ENCODE peak calls at places on chromosomes 12 and 14, in six cellular contexts. One of them, this sample, is unnamed.

GRCh38 chr14:94174622-94175402 is 690 bp downstream of the PPP4R4 start:
- DNase-seq in mesendoderm: peak
- DNase-seq in H1: no peak
- DNase-seq in IMR-90: no peak
- DNase-seq in mesenchymal stem cell: no peak
- DNase-seq in trophoblast cell: no peak
- DNase-seq in this sample: peak

GRCh38 chr14:95303107-95303506 is 16.6 kb downstream of the CLMN start:
- DNase-seq in IMR-90: no peak
- DNase-seq in H1: no peak
- DNase-seq in trophoblast cell: no peak
- DNase-seq in mesenchymal stem cell: no peak
- DNase-seq in mesendoderm: no peak
- DNase-seq in this sample: no peak

GRCh38 chr12:25728196-25728595 is 175.1 kb upstream of the LMNTD1 start:
- DNase-seq in H1: no peak
- DNase-seq in IMR-90: no peak
- DNase-seq in mesendoderm: no peak
- DNase-seq in trophoblast cell: no peak
- DNase-seq in mesenchymal stem cell: no peak
- DNase-seq in this sample: no peak

GRCh38 chr14:65156568-65157366 is 54.5 kb upstream of the MAX start:
- DNase-seq in H1: no peak
- DNase-seq in trophoblast cell: peak
- DNase-seq in mesendoderm: no peak
- DNase-seq in IMR-90: peak
- DNase-seq in mesenchymal stem cell: peak
- DNase-seq in this sample: no peak

GRCh38 chr12:2528001-2528400 is 266.8 kb upstream of the FKBP4 start:
- DNase-seq in trophoblast cell: no peak
- DNase-seq in IMR-90: no peak
- DNase-seq in mesenchymal stem cell: no peak
- DNase-seq in mesendoderm: no peak
- DNase-seq in H1: no peak
- DNase-seq in this sample: no peak

GRCh38 chr12:75564821-75565220 is 53.4 kb upstream of the KRR1 start:
- DNase-seq in IMR-90: no peak
- DNase-seq in mesenchymal stem cell: no peak
- DNase-seq in mesendoderm: no peak
- DNase-seq in trophoblast cell: no peak
- DNase-seq in H1: no peak
- DNase-seq in this sample: no peak

GRCh38 chr12:125470838-125471775 is 405.9 kb downstream of the AACS start:
- DNase-seq in IMR-90: no peak
- DNase-seq in mesenchymal stem cell: no peak
- DNase-seq in mesendoderm: no peak
- DNase-seq in H1: no peak
- DNase-seq in trophoblast cell: no peak
- DNase-seq in this sample: no peak

GRCh38 chr14:50657753-50658152 is 10.4 kb downstream of the SAV1 start:
- DNase-seq in mesendoderm: no peak
- DNase-seq in mesenchymal stem cell: no peak
- DNase-seq in IMR-90: no peak
- DNase-seq in H1: no peak
- DNase-seq in trophoblast cell: no peak
- DNase-seq in this sample: no peak

GRCh38 chr12:49939707-49940106 is 10.8 kb upstream of the AQP2 start:
- DNase-seq in IMR-90: no peak
- DNase-seq in trophoblast cell: no peak
- DNase-seq in H1: no peak
- DNase-seq in mesenchymal stem cell: no peak
- DNase-seq in mesendoderm: no peak
- DNase-seq in this sample: no peak

GRCh38 chr12:25694072-25694471 is 141.0 kb upstream of the LMNTD1 start:
- DNase-seq in H1: no peak
- DNase-seq in trophoblast cell: peak
- DNase-seq in mesendoderm: no peak
- DNase-seq in mesenchymal stem cell: peak
- DNase-seq in IMR-90: peak
- DNase-seq in this sample: no peak

GRCh38 chr12:115437061-115437567 is 753.1 kb upstream of the TBX3 start:
- DNase-seq in H1: no peak
- DNase-seq in mesendoderm: no peak
- DNase-seq in IMR-90: no peak
- DNase-seq in mesenchymal stem cell: no peak
- DNase-seq in trophoblast cell: no peak
- DNase-seq in this sample: no peak

GRCh38 chr12:119061208-119061796 is 80.0 kb downstream of the SRRM4 start:
- DNase-seq in mesenchymal stem cell: peak
- DNase-seq in H1: peak
- DNase-seq in IMR-90: peak
- DNase-seq in mesendoderm: peak
- DNase-seq in trophoblast cell: peak
- DNase-seq in this sample: peak

GRCh38 chr12:122096591-122097149 is 18.1 kb downstream of the MLXIP start:
- DNase-seq in mesendoderm: no peak
- DNase-seq in trophoblast cell: peak
- DNase-seq in IMR-90: peak
- DNase-seq in H1: no peak
- DNase-seq in mesenchymal stem cell: no peak
- DNase-seq in this sample: no peak

GRCh38 chr14:49598479-49599301 is at the start of gene LRR1:
- DNase-seq in trophoblast cell: peak
- DNase-seq in mesendoderm: peak
- DNase-seq in H1: no peak
- DNase-seq in IMR-90: peak
- DNase-seq in mesenchymal stem cell: peak
- DNase-seq in this sample: peak

GRCh38 chr14:88542857-88543795 is 11.7 kb downstream of the PTPN21 start:
- DNase-seq in IMR-90: no peak
- DNase-seq in trophoblast cell: peak
- DNase-seq in H1: no peak
- DNase-seq in mesendoderm: no peak
- DNase-seq in mesenchymal stem cell: no peak
- DNase-seq in this sample: no peak

GRCh38 chr14:69014829-69015259 is 35.7 kb upstream of the ACTN1 start:
- DNase-seq in trophoblast cell: no peak
- DNase-seq in IMR-90: peak
- DNase-seq in mesenchymal stem cell: peak
- DNase-seq in mesendoderm: no peak
- DNase-seq in H1: no peak
- DNase-seq in this sample: no peak

GRCh38 chr14:59510001-59510400 is 25.7 kb downstream of the JKAMP start:
- DNase-seq in mesenchymal stem cell: no peak
- DNase-seq in trophoblast cell: no peak
- DNase-seq in IMR-90: peak
- DNase-seq in H1: no peak
- DNase-seq in mesendoderm: no peak
- DNase-seq in this sample: no peak

GRCh38 chr12:119266963-119267362 is 67.6 kb upstream of the CCDC60 start:
- DNase-seq in IMR-90: no peak
- DNase-seq in H1: no peak
- DNase-seq in mesendoderm: no peak
- DNase-seq in trophoblast cell: no peak
- DNase-seq in mesenchymal stem cell: no peak
- DNase-seq in this sample: no peak

GRCh38 chr12:80805106-80805505 is 88.4 kb downstream of the MYF5 start:
- DNase-seq in mesenchymal stem cell: no peak
- DNase-seq in H1: no peak
- DNase-seq in IMR-90: peak
- DNase-seq in trophoblast cell: no peak
- DNase-seq in mesendoderm: no peak
- DNase-seq in this sample: no peak

GRCh38 chr14:102323102-102323501 is 3.6 kb downstream of the ZNF839 start:
- DNase-seq in mesenchymal stem cell: peak
- DNase-seq in mesendoderm: peak
- DNase-seq in IMR-90: peak
- DNase-seq in H1: no peak
- DNase-seq in trophoblast cell: peak
- DNase-seq in this sample: no peak

GRCh38 chr12:24795699-24796385 is 153.1 kb downstream of the BCAT1 start:
- DNase-seq in mesenchymal stem cell: peak
- DNase-seq in H1: no peak
- DNase-seq in trophoblast cell: no peak
- DNase-seq in IMR-90: no peak
- DNase-seq in mesendoderm: no peak
- DNase-seq in this sample: no peak

GRCh38 chr14:72921396-72921795 is 4.9 kb upstream of the DCAF4 start:
- DNase-seq in mesendoderm: no peak
- DNase-seq in IMR-90: peak
- DNase-seq in H1: no peak
- DNase-seq in trophoblast cell: no peak
- DNase-seq in mesenchymal stem cell: no peak
- DNase-seq in this sample: no peak

GRCh38 chr12:69514111-69514510 is 43.9 kb downstream of the FRS2 start:
- DNase-seq in mesenchymal stem cell: no peak
- DNase-seq in IMR-90: no peak
- DNase-seq in H1: no peak
- DNase-seq in trophoblast cell: no peak
- DNase-seq in mesendoderm: no peak
- DNase-seq in this sample: no peak

GRCh38 chr14:27315477-27315876 is 717.6 kb upstream of the NOVA1 start:
- DNase-seq in IMR-90: no peak
- DNase-seq in mesenchymal stem cell: no peak
- DNase-seq in H1: no peak
- DNase-seq in trophoblast cell: no peak
- DNase-seq in mesendoderm: no peak
- DNase-seq in this sample: no peak

GRCh38 chr12:108930756-108931155 is 50.9 kb downstream of the DAO start:
- DNase-seq in IMR-90: no peak
- DNase-seq in H1: no peak
- DNase-seq in mesendoderm: no peak
- DNase-seq in trophoblast cell: no peak
- DNase-seq in mesenchymal stem cell: no peak
- DNase-seq in this sample: no peak

GRCh38 chr12:64220046-64220445 is 2.0 kb downstream of the KICS2 start:
- DNase-seq in trophoblast cell: no peak
- DNase-seq in mesendoderm: no peak
- DNase-seq in mesenchymal stem cell: no peak
- DNase-seq in H1: no peak
- DNase-seq in IMR-90: no peak
- DNase-seq in this sample: no peak

GRCh38 chr12:10143205-10143604 is 13.2 kb upstream of the CLEC7A start:
- DNase-seq in trophoblast cell: no peak
- DNase-seq in H1: no peak
- DNase-seq in IMR-90: peak
- DNase-seq in mesenchymal stem cell: peak
- DNase-seq in mesendoderm: no peak
- DNase-seq in this sample: no peak

GRCh38 chr12:10551375-10551774 is 45.7 kb downstream of the EIF2S3B start:
- DNase-seq in mesendoderm: no peak
- DNase-seq in trophoblast cell: no peak
- DNase-seq in mesenchymal stem cell: no peak
- DNase-seq in H1: no peak
- DNase-seq in IMR-90: no peak
- DNase-seq in this sample: no peak

GRCh38 chr12:66232258-66232657 is 43.2 kb downstream of the IRAK3 start:
- DNase-seq in trophoblast cell: no peak
- DNase-seq in H1: no peak
- DNase-seq in mesendoderm: no peak
- DNase-seq in mesenchymal stem cell: no peak
- DNase-seq in IMR-90: no peak
- DNase-seq in this sample: no peak

GRCh38 chr14:55767291-55767690 is 187.3 kb downstream of the KTN1 start:
- DNase-seq in mesenchymal stem cell: peak
- DNase-seq in H1: no peak
- DNase-seq in mesendoderm: no peak
- DNase-seq in trophoblast cell: no peak
- DNase-seq in IMR-90: no peak
- DNase-seq in this sample: no peak

GRCh38 chr14:55760801-55761200 is 180.8 kb downstream of the KTN1 start:
- DNase-seq in mesenchymal stem cell: no peak
- DNase-seq in H1: no peak
- DNase-seq in trophoblast cell: no peak
- DNase-seq in mesendoderm: no peak
- DNase-seq in IMR-90: no peak
- DNase-seq in this sample: no peak

GRCh38 chr14:55766071-55766470 is 186.1 kb downstream of the KTN1 start:
- DNase-seq in H1: no peak
- DNase-seq in mesendoderm: no peak
- DNase-seq in IMR-90: no peak
- DNase-seq in trophoblast cell: no peak
- DNase-seq in mesenchymal stem cell: no peak
- DNase-seq in this sample: no peak

GRCh38 chr14:55764784-55765183 is 184.8 kb downstream of the KTN1 start:
- DNase-seq in H1: no peak
- DNase-seq in mesenchymal stem cell: no peak
- DNase-seq in mesendoderm: no peak
- DNase-seq in trophoblast cell: no peak
- DNase-seq in IMR-90: no peak
- DNase-seq in this sample: no peak

GRCh38 chr14:55762595-55763232 is 182.7 kb downstream of the KTN1 start:
- DNase-seq in mesenchymal stem cell: no peak
- DNase-seq in IMR-90: no peak
- DNase-seq in H1: no peak
- DNase-seq in trophoblast cell: no peak
- DNase-seq in mesendoderm: no peak
- DNase-seq in this sample: no peak
- H3K4me3 ChIP-seq in mesenchymal stem cell: no peak
- H3K4me3 ChIP-seq in IMR-90: no peak
- H3K4me3 ChIP-seq in H1: no peak
- H3K4me3 ChIP-seq in trophoblast cell: no peak
- H3K4me3 ChIP-seq in mesendoderm: no peak
- H3K4me3 ChIP-seq in this sample: no peak

DNA sequence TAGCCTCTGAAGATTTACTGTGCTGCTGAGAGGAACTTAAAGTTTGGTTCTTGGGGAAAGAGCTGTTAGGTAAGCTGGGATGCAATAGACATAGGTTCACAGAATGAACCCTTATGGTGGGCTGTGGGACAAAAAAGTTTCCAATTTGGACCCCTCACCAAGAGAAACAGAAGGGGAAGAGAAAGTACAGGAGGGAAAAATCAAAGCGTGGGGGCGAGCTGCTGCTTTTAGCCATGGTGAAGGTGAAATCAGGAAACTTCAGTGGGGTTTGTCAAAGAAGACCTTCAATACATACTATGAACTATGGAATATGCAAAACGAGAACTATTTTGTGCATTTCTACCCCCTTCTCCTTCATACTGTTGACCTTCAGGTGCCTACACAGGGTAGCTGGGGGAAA is 10.6 kb upstream of the NINJ2 start:
- DNase-seq in trophoblast cell: no peak
- DNase-seq in mesendoderm: no peak
- DNase-seq in H1: no peak
- DNase-seq in IMR-90: no peak
- DNase-seq in mesenchymal stem cell: no peak
- DNase-seq in this sample: no peak
- H3K23ac ChIP-seq in trophoblast cell: no peak
- H3K23ac ChIP-seq in mesendoderm: no peak
- H3K23ac ChIP-seq in H1: no peak
- H3K23ac ChIP-seq in IMR-90: no peak
- H3K23ac ChIP-seq in mesenchymal stem cell: no peak
- H3K23ac ChIP-seq in this sample: no peak

GRCh38 chr14:90642239-90642717 is 174.0 kb downstream of the TTC7B start:
- DNase-seq in H1: peak
- DNase-seq in trophoblast cell: peak
- DNase-seq in IMR-90: peak
- DNase-seq in mesenchymal stem cell: peak
- DNase-seq in mesendoderm: peak
- DNase-seq in this sample: peak
- H3K4me3 ChIP-seq in H1: no peak
- H3K4me3 ChIP-seq in trophoblast cell: no peak
- H3K4me3 ChIP-seq in IMR-90: no peak
- H3K4me3 ChIP-seq in mesenchymal stem cell: no peak
- H3K4me3 ChIP-seq in mesendoderm: no peak
- H3K4me3 ChIP-seq in this sample: no peak

GRCh38 chr14:74747237-74747636 is 15.9 kb upstream of the YLPM1 start:
- DNase-seq in mesenchymal stem cell: no peak
- DNase-seq in mesendoderm: no peak
- DNase-seq in H1: no peak
- DNase-seq in trophoblast cell: no peak
- DNase-seq in IMR-90: no peak
- DNase-seq in this sample: no peak
- H3K23ac ChIP-seq in mesenchymal stem cell: no peak
- H3K23ac ChIP-seq in mesendoderm: no peak
- H3K23ac ChIP-seq in H1: no peak
- H3K23ac ChIP-seq in trophoblast cell: no peak
- H3K23ac ChIP-seq in IMR-90: no peak
- H3K23ac ChIP-seq in this sample: no peak

This sample was measured in neuronal stem cell.